ENCODE peak calls at places on chromosomes 5 and 9, in five cellular contexts. V, D, Q, W and H are unnamed samples.

GRCh38 chr9:122374885-122375420 is 4.1 kb downstream of the PTGS1 start:
- DNase-seq in Q (no peak), V (peak), D (no peak), W (no peak), H (peak)

GRCh38 chr9:19108038-19108437 is 5.3 kb upstream of the HAUS6 start:
- DNase-seq in V (no peak), D (no peak), Q (no peak), W (no peak), H (no peak)

GRCh38 chr5:132872788-132873118 is 715 bp upstream of the LEAP2 start:
- DNase-seq in D (no peak), W (no peak), Q (no peak), V (no peak), H (no peak)

GRCh38 chr5:120778491-120779293 is 314.6 kb downstream of the PRR16 start:
- DNase-seq in D (no peak), W (no peak), Q (no peak), V (no peak), H (no peak)

GRCh38 chr5:658103-658502 is 35.0 kb downstream of the TPPP start:
- DNase-seq in Q (no peak), W (no peak), D (no peak), V (no peak), H (no peak)

GRCh38 chr5:147180751-147181150 is 54.1 kb upstream of the STK32A start:
- DNase-seq in V (no peak), D (no peak), W (no peak), Q (no peak), H (no peak)

GRCh38 chr9:114911167-114911821 is 19.1 kb downstream of the TNFSF8 start:
- DNase-seq in D (no peak), V (peak), Q (no peak), W (peak), H (peak)

GRCh38 chr5:137561572-137561971 is 62.4 kb upstream of the SPOCK1 start:
- DNase-seq in D (no peak), V (no peak), W (no peak), Q (no peak), H (no peak)

GRCh38 chr5:126490167-126490937 is 67.1 kb downstream of the GRAMD2B start:
- DNase-seq in D (no peak), W (no peak), Q (no peak), V (no peak), H (peak)

GRCh38 chr5:113118298-113118697 is 141.7 kb downstream of the DCP2 start:
- DNase-seq in V (no peak), W (no peak), D (no peak), Q (no peak), H (no peak)

GRCh38 chr5:173472164-173472563 is 143.9 kb upstream of the STC2 start:
- DNase-seq in V (no peak), Q (no peak), W (peak), D (no peak), H (no peak)

GRCh38 chr5:120101771-120102170 is 362.3 kb upstream of the PRR16 start:
- DNase-seq in Q (no peak), V (no peak), D (no peak), W (no peak), H (no peak)

GRCh38 chr5:125198270-125198974 is 452.0 kb upstream of the ZNF608 start:
- DNase-seq in W (no peak), D (no peak), V (no peak), Q (no peak), H (no peak)

GRCh38 chr5:149488645-149489306 is 62.5 kb downstream of the CSNK1A1 start:
- DNase-seq in V (no peak), Q (no peak), D (peak), W (no peak), H (no peak)

GRCh38 chr9:99037768-99038167 is 67.1 kb upstream of the TGFBR1 start:
- DNase-seq in Q (no peak), V (no peak), D (no peak), W (no peak), H (no peak)

GRCh38 chr5:9782806-9783560 is 152.8 kb upstream of the TAS2R1 start:
- DNase-seq in Q (no peak), D (no peak), V (no peak), W (no peak), H (peak)

GRCh38 chr5:157449011-157449723 is 10.8 kb upstream of the NIPAL4 start:
- DNase-seq in D (peak), Q (no peak), W (no peak), V (no peak), H (no peak)

GRCh38 chr9:79425840-79426239 is 145.9 kb upstream of the TLE4 start:
- DNase-seq in D (no peak), W (no peak), Q (no peak), V (no peak), H (no peak)

GRCh38 chr9:88051138-88051537 is 76.8 kb upstream of the CDK20 start:
- DNase-seq in V (no peak), W (no peak), D (no peak), Q (no peak), H (no peak)

GRCh38 chr5:147396070-147396469 is 113.8 kb downstream of the DPYSL3 start:
- DNase-seq in W (no peak), Q (no peak), V (no peak), D (no peak), H (no peak)

DNA sequence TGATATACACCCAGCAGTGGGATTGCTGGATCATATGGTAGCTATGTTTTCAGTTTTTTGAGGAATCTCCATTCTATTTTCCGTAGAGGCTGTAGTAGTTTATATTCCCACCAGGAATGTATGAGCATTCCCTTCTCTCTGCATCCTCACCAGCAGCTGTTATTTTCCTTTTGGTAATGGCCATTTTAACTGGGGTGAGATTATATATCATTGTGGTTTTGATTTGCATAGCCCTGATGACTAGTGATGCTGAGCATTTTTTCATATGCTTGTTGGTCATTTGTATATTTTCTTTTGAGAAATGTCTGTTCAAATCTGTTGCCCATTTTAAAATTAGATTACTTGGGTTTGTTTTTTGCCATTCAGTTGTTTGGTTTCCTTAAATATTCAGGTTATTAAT is 11.2 kb upstream of the PPIC start:
- DNase-seq in Q (no peak), D (no peak), W (no peak), V (no peak), H (no peak)
- TF ChIP-seq CREB1 in Q (no peak), D (no peak), W (no peak), V (no peak), H (no peak)

DNA sequence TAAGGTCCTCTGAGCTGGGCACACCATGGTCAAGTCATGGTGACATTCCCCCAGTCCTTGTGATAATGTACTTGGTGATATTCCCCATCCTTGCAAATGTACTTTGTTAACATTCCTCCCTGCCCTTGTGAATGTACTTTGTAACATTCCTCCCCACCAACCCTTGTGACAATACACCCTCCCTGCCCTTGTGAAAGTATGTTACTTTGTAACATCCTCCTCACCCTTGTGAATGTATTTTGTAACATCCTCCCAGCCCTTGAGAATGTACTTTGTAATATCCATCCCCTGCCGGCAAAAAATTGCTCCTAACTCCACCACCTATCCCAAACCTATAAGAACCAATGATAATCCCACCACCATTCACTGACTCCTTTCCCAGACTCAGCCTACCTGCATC is 53.3 kb downstream of the RAPGEF6 start:
- DNase-seq in V (no peak), W (peak), D (no peak), Q (no peak), H (no peak)
- TF ChIP-seq EZH2 in V (no peak), W (no peak), D (no peak), Q (no peak), H (no peak)

GRCh38 chr9:76912631-76913275 is 6.8 kb upstream of the PRUNE2 start:
- DNase-seq in Q (no peak), D (no peak), W (no peak), V (peak), H (no peak)
- TF ChIP-seq CREB1 in Q (no peak), D (no peak), W (no peak), V (no peak), H (no peak)

GRCh38 chr9:136196465-136197371 is 8.2 kb downstream of the LHX3 start:
- DNase-seq in D (peak), Q (no peak), V (no peak), W (no peak), H (peak)

GRCh38 chr9:136193127-136193890 is 11.6 kb downstream of the LHX3 start:
- DNase-seq in D (peak), V (peak), Q (no peak), W (no peak), H (peak)

GRCh38 chr9:136192289-136193126 is 12.4 kb downstream of the LHX3 start:
- DNase-seq in W (no peak), Q (no peak), V (no peak), D (no peak), H (peak)

GRCh38 chr9:136193891-136194279 is 11.0 kb downstream of the LHX3 start:
- DNase-seq in V (no peak), D (no peak), Q (no peak), W (no peak), H (peak)

GRCh38 chr9:136194540-136194939 is 10.4 kb downstream of the LHX3 start:
- DNase-seq in V (no peak), W (no peak), Q (no peak), D (no peak), H (peak)
- TF ChIP-seq EZH2 in V (no peak), W (no peak), Q (no peak), D (no peak), H (peak)

DNA sequence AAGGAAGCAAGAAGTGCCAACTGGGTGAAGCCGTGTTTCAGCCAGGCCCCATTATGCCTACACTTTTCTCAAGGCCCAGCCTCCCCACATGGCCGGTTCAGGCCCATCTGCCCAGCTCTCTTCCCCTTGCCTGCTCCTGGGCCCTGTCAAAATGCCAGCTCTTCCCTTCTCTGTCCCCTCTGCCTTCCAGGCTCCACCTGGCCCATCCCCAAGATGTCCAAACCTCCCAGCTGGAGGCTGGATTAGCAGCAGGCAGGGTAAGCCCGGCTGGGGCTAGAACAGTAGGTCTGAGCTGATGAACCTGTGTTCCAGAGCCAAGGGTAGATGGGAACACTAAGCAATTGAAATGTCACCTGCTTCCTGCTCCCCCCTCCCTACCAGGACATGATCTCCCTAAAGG is 64.1 kb upstream of the HSPA9 start:
- DNase-seq in D (no peak), V (no peak), Q (no peak), W (no peak), H (no peak)
- TF ChIP-seq CREB1 in D (no peak), V (no peak), Q (no peak), W (no peak), H (no peak)

GRCh38 chr9:77017505-77017894 is 2.0 kb upstream of the FOXB2 start:
- DNase-seq in V (no peak), W (no peak), Q (no peak), D (no peak), H (no peak)

GRCh38 chr9:77018058-77019009 is 1.1 kb upstream of the FOXB2 start:
- DNase-seq in V (no peak), W (no peak), D (no peak), Q (no peak), H (peak)

GRCh38 chr9:77015291-77016048 is 4.0 kb upstream of the FOXB2 start:
- DNase-seq in D (no peak), V (no peak), W (no peak), Q (no peak), H (peak)

GRCh38 chr9:77016111-77016525 is 3.3 kb upstream of the FOXB2 start:
- DNase-seq in V (no peak), Q (no peak), W (no peak), D (peak), H (peak)

DNA sequence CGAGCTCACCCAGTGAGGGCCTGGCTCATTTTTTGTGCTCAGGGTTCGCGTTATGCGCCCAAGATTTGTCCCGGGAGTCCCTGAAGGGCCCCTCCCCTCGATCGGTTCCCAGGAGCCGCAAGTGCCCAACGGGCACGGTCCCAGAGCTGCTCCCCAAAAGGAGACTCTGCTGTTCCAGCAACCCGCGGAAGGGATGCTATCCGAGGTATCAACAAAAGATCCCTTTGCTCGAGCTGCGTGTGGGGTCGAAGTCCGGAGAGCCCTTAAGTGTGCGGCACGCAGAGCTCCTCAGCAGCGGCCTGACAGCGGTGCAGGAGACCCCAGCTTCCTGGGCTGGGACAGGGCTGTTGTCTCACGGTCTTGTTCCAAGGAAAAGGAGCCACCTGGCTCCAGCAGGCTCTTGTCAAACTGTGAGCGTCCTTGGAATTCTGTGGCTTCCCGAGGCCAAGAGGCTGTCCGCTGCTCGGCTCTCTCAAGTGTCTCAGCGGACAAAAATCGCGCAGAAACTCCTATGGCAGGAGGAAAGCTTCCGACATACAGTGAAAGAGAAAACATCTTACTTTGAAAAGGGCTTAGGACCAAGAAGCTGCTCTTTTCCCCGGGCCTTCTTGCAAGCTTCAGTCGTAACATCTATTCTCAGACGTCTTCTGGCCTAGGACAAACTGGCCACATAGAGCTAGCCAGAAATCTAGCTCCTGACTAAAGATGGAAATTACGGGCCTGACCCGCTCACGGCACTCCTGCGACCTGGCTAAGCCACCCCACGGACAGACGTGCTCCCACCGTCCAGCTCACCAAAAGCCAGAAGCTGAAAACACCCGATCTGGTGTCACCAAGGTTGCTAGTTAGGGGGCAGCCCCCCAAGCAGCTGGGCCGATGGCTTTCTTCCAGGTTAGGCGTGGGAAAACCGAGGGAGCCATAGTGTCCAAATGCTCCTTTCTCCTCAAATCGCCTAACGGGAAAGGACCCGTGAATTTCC is 2.6 kb upstream of the FOXB2 start:
- DNase-seq in W (no peak), Q (no peak), D (peak), V (no peak), H (peak)
- TF ChIP-seq EZH2 in W (no peak), Q (no peak), D (peak), V (no peak), H (peak)

GRCh38 chr5:180331647-180331950 is 21.5 kb downstream of the GFPT2 start:
- DNase-seq in W (no peak), V (no peak), Q (no peak), D (no peak), H (peak)
- TF ChIP-seq CREB1 in W (no peak), V (no peak), Q (no peak), D (no peak), H (no peak)

GRCh38 chr9:77907581-77907980 is 124.0 kb downstream of the GNAQ start:
- DNase-seq in D (no peak), V (no peak), Q (no peak), W (no peak), H (no peak)
- TF ChIP-seq EZH2 in D (no peak), V (no peak), Q (no peak), W (no peak), H (no peak)

DNA sequence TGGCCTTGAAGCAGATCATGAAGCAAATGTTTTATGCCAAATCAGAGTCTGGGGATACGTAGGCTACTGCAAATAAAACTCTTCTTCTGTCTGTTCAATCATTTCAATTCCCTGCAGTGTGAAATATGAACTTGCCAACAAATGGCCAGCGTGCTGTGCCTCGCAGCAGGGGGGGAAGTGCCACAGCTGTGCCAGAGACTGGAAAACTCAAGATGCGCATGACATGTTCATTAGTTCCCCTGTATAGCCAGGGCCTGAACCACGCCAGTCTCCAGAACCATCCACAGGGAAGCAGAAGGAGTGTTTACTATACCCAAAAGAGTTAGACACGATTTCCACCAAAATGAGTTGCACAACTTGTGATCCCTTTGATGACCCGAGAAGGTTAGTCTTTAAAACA is 267.9 kb downstream of the EFNA5 start:
- DNase-seq in D (no peak), Q (no peak), V (no peak), W (no peak), H (peak)
- TF ChIP-seq CREB1 in D (no peak), Q (no peak), V (no peak), W (no peak), H (no peak)

DNA sequence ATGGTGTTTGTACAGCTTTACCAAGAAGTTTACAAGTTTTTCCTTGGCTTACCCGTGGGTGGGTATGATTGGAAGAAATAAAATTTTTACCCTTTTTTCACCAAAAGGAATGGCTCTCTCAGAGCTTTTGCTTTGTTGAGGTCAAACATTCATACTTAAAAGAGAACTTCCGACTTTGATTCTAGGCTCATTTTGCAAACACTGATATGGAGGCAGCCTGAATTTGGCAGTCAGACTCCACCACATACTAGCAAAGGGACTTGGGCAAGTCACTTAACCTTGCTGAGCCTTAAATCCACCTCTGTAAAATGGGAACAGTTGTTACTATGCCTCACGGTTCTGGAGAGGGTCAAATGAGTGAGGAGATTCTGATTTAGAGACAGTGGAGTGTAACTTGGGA is 153.5 kb downstream of the PRKACG start:
- DNase-seq in Q (no peak), W (no peak), D (no peak), V (no peak), H (no peak)
- TF ChIP-seq EZH2 in Q (no peak), W (no peak), D (no peak), V (no peak), H (no peak)